ENCODE peak calls at places on chromosomes 12 and 14, in six cellular contexts. S is fibroblast of mammary gland; G is choroid plexus epithelial cell; U is CD8-positive, alpha-beta T cell; F is HCT116; D is lower leg skin. J is an unnamed sample.

GRCh38 chr12:93380480-93381121 is 2.9 kb downstream of the NUDT4 start:
- DNase-seq in F (no peak), D (no peak), S (peak), U (no peak), G (peak), J (no peak)

GRCh38 chr12:68250454-68250853 is 3.0 kb downstream of the IL22 start:
- DNase-seq in F (no peak), D (no peak), U (no peak), G (no peak), S (no peak), J (no peak)

GRCh38 chr12:93638095-93638494 is 39.1 kb upstream of the CRADD start:
- DNase-seq in G (no peak), S (peak), F (no peak), D (no peak), U (no peak), J (no peak)

GRCh38 chr12:84995646-84996045 is 40.4 kb downstream of the TSPAN19 start:
- DNase-seq in G (peak), F (no peak), D (no peak), U (no peak), S (peak), J (no peak)

GRCh38 chr14:69880851-69881250 is 1.6 kb downstream of the SMOC1 start:
- DNase-seq in S (no peak), D (no peak), U (no peak), F (no peak), G (no peak), J (no peak)

GRCh38 chr12:91140660-91141045 is 29.4 kb upstream of the LUM start:
- DNase-seq in F (no peak), D (no peak), G (peak), S (peak), U (no peak), J (no peak)

GRCh38 chr12:107318554-107318803 is 225.1 kb upstream of the CRY1 start:
- DNase-seq in D (peak), S (no peak), G (no peak), U (no peak), F (no peak), J (no peak)

GRCh38 chr14:100780246-100780645 is 45.7 kb upstream of the MEG3 start:
- DNase-seq in D (peak), G (no peak), U (no peak), F (no peak), S (no peak), J (no peak)

GRCh38 chr14:103101964-103102688 is 7.6 kb downstream of the EXOC3L4 start:
- DNase-seq in G (no peak), F (no peak), U (no peak), S (no peak), D (no peak), J (no peak)

GRCh38 chr12:99224237-99224636 is 423.3 kb upstream of the GARIN6 start:
- DNase-seq in D (no peak), F (no peak), G (no peak), S (no peak), U (no peak), J (no peak)

GRCh38 chr12:53744730-53745129 is 7.0 kb downstream of the CISTR start:
- DNase-seq in F (no peak), D (no peak), U (no peak), S (no peak), G (no peak), J (no peak)

GRCh38 chr12:7588703-7589329 is 76.9 kb downstream of the APOBEC1 start:
- DNase-seq in G (peak), F (peak), S (peak), D (no peak), U (peak), J (peak)

GRCh38 chr14:102993523-102993922 is 63.8 kb downstream of the CDC42BPB start:
- DNase-seq in D (no peak), S (peak), F (peak), G (peak), U (no peak), J (no peak)

GRCh38 chr14:67618617-67619063 is 1.1 kb upstream of the ARG2 start:
- DNase-seq in U (peak), D (no peak), G (peak), S (peak), F (no peak), J (no peak)

GRCh38 chr12:4829161-4829792 is 80.4 kb upstream of the KCNA1 start:
- DNase-seq in G (no peak), U (no peak), F (no peak), D (no peak), S (no peak), J (no peak)

GRCh38 chr12:76252031-76252430 is 96.2 kb downstream of the BBS10 start:
- DNase-seq in G (no peak), U (no peak), F (no peak), D (no peak), S (no peak), J (no peak)

GRCh38 chr14:101820283-101820798 is 58.8 kb downstream of the PPP2R5C start:
- DNase-seq in F (no peak), U (peak), G (no peak), S (no peak), D (no peak), J (no peak)

GRCh38 chr12:49603721-49604120 is 1.7 kb downstream of the FAM186B start:
- DNase-seq in G (no peak), S (no peak), D (no peak), F (no peak), U (no peak), J (no peak)

GRCh38 chr12:84070311-84070710 is 842.3 kb downstream of the SLC6A15 start:
- DNase-seq in F (no peak), D (peak), G (peak), U (no peak), S (peak), J (no peak)

GRCh38 chr12:15688202-15688736 is 100.9 kb downstream of the EPS8 start:
- DNase-seq in F (peak), D (peak), G (peak), U (no peak), S (no peak), J (no peak)

GRCh38 chr14:42437809-42438208 is 831.1 kb downstream of the LRFN5 start:
- DNase-seq in D (no peak), F (no peak), G (no peak), S (no peak), U (no peak), J (no peak)

GRCh38 chr14:96212140-96212539 is 7.5 kb downstream of the BDKRB2 start:
- DNase-seq in F (no peak), G (no peak), S (no peak), U (no peak), D (no peak), J (no peak)

GRCh38 chr14:104641753-104642539 is 37.4 kb upstream of the TMEM179 start:
- DNase-seq in G (no peak), D (no peak), U (no peak), S (no peak), F (no peak), J (no peak)

GRCh38 chr14:56195727-56196126 is 77.5 kb downstream of the PELI2 start:
- DNase-seq in U (no peak), G (peak), S (peak), D (no peak), F (no peak), J (no peak)

GRCh38 chr12:24066865-24067264 is 117.4 kb upstream of the SOX5 start:
- DNase-seq in D (no peak), U (no peak), F (no peak), G (peak), S (peak), J (no peak)

GRCh38 chr14:101992708-101993107 is 28.3 kb downstream of the DYNC1H1 start:
- DNase-seq in U (no peak), F (no peak), D (no peak), G (no peak), S (no peak), J (no peak)

GRCh38 chr14:33948143-33948962 is 2.5 kb downstream of the EGLN3 start:
- DNase-seq in F (no peak), D (no peak), U (no peak), S (no peak), G (no peak), J (no peak)

GRCh38 chr14:87944987-87945604 is 47.9 kb downstream of the GALC start:
- DNase-seq in D (no peak), S (peak), G (peak), U (no peak), F (peak), J (no peak)

GRCh38 chr14:59195898-59196297 is 7.4 kb downstream of the DAAM1 start:
- DNase-seq in U (no peak), D (no peak), F (no peak), G (no peak), S (no peak), J (no peak)

GRCh38 chr12:52945389-52946232 is 3.3 kb upstream of the KRT18 start:
- DNase-seq in G (peak), F (no peak), D (no peak), U (no peak), S (no peak), J (no peak)

GRCh38 chr12:16303939-16304338 is 26.5 kb upstream of the SLC15A5 start:
- DNase-seq in U (no peak), G (no peak), S (no peak), F (no peak), D (no peak), J (no peak)

GRCh38 chr14:77508249-77508648 is 9.6 kb upstream of the ISM2 start:
- DNase-seq in F (no peak), S (peak), U (no peak), D (no peak), G (peak), J (no peak)

GRCh38 chr12:84128117-84128991 is 784.2 kb downstream of the SLC6A15 start:
- DNase-seq in G (no peak), S (no peak), F (no peak), U (no peak), D (no peak), J (no peak)

GRCh38 chr12:28909291-28909690 is 239.8 kb upstream of the FAR2 start:
- DNase-seq in D (no peak), G (peak), U (no peak), S (peak), F (no peak), J (no peak)

GRCh38 chr14:22976620-22977433 is 5.5 kb downstream of the AJUBA start:
- DNase-seq in G (peak), F (no peak), D (no peak), S (peak), U (no peak), J (no peak)

GRCh38 chr12:132505105-132505851 is 15.3 kb downstream of the FBRSL1 start:
- DNase-seq in F (no peak), S (no peak), D (no peak), G (no peak), U (no peak), J (no peak)

GRCh38 chr12:32877670-32878459 is 18.7 kb downstream of the PKP2 start:
- DNase-seq in G (peak), S (peak), D (peak), U (no peak), F (no peak), J (no peak)

GRCh38 chr12:14995583-14996425 is 23.0 kb downstream of the PDE6H start:
- DNase-seq in S (peak), G (peak), U (no peak), D (no peak), F (peak), J (no peak)

DNA sequence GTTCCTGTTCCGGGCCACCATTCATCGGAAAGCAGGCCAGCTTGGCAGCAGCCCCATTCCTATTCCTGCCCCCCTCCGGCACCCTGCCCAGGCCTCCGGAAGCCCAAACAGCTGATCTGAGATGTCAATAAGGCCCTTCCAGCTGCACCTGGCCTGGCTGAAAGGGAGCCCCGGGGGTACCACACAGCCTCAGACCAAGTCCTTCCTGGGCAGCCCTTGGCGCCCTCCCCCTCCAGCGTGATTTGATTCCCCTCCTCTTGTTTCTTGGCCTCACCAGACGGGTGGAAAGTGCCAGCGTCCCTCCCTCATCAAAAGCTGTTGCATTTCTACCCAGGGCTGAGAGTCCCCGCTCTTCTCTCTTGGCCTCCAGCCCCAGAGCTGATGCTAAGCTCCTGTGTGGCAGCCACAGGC is 215.5 kb downstream of the SLC41A2 start:
- DNase-seq in S (no peak), D (no peak), U (no peak), F (no peak), G (no peak), J (no peak)
- TF ChIP-seq CTCF in S (no peak), D (no peak), U (no peak), F (no peak), G (no peak), J (no peak)

GRCh38 chr14:94005324-94005723 is 8.2 kb downstream of the CCDC197 start:
- DNase-seq in G (peak), F (no peak), U (no peak), S (no peak), D (no peak), J (no peak)
- TF ChIP-seq CTCF in G (peak), F (peak), U (peak), S (peak), D (no peak), J (no peak)

DNA sequence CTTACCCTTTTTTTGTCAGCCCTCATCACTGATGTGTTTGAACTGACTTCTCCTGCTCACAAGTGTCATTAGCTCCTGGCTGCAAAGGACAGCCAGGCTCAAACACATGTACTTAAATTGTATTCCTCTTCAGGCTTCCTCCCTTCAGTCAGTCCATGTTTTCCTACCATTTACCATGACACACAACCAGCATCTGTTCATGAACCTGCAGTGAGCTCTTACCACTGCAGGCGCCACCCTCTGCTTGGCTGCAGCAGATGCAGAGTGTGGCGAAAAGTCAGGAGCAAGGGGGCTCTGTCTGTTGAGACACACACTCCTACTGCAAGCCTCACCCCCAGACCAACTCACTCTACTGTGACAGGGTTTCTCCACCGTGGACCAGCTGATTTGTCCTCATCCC is 70.2 kb downstream of the TSPAN11 start:
- DNase-seq in S (no peak), D (no peak), U (no peak), F (no peak), G (no peak), J (no peak)
- TF ChIP-seq CTCF in S (no peak), D (no peak), U (no peak), F (no peak), G (no peak), J (no peak)

GRCh38 chr12:121232977-121233627 is 23.2 kb downstream of the P2RX4 start:
- DNase-seq in G (no peak), U (no peak), D (no peak), S (no peak), F (no peak), J (no peak)
- TF ChIP-seq CTCF in G (peak), U (no peak), D (no peak), S (no peak), F (no peak), J (no peak)

J was measured in omental fat pad.